ENCODE peak calls at places on chromosomes 1 and 21, in six cellular contexts. D is tibial artery, K is neural progenitor cell, O is right lobe of liver, W is uterus, Z is sigmoid colon. Q is an unnamed sample.

GRCh38 chr1:184160942-184161698 is 109.6 kb downstream of the TSEN15 start:
- DNase-seq in D (peak), K (no peak), O (no peak), W (peak), Z (no peak), Q (no peak)

GRCh38 chr1:158124034-158124433 is 56.7 kb upstream of the CD1D start:
- DNase-seq in D (no peak), K (no peak), O (no peak), W (no peak), Z (no peak), Q (no peak)

GRCh38 chr1:66628951-66629350 is 95.0 kb downstream of the SGIP1 start:
- DNase-seq in D (no peak), K (no peak), O (no peak), W (no peak), Z (no peak), Q (no peak)

GRCh38 chr1:218451415-218451814 is 106.3 kb downstream of the TGFB2 start:
- DNase-seq in D (no peak), K (no peak), O (no peak), W (no peak), Z (no peak), Q (no peak)

GRCh38 chr21:30194701-30195299 is 21.1 kb downstream of the CLDN8 start:
- DNase-seq in D (no peak), K (peak), O (no peak), W (no peak), Z (no peak), Q (no peak)

GRCh38 chr1:70353641-70354331 is 736 bp downstream of the ANKRD13C start:
- DNase-seq in D (no peak), K (peak), O (no peak), W (no peak), Z (no peak), Q (no peak)

GRCh38 chr1:15351301-15351700 is 58.4 kb upstream of the EFHD2 start:
- DNase-seq in D (no peak), K (no peak), O (no peak), W (no peak), Z (no peak), Q (no peak)

GRCh38 chr1:94247146-94248094 is 10.0 kb upstream of the ARHGAP29 start:
- DNase-seq in D (peak), K (peak), O (peak), W (peak), Z (peak), Q (peak)

GRCh38 chr21:34020934-34021553 is 52.3 kb upstream of the MRPS6 start:
- DNase-seq in D (no peak), K (no peak), O (no peak), W (no peak), Z (no peak), Q (no peak)

GRCh38 chr1:202205523-202206190 is 12.1 kb downstream of the LGR6 start:
- DNase-seq in D (no peak), K (peak), O (no peak), W (no peak), Z (no peak), Q (no peak)

GRCh38 chr1:184773762-184774320 is 19.2 kb upstream of the EDEM3 start:
- DNase-seq in D (no peak), K (no peak), O (no peak), W (no peak), Z (no peak), Q (no peak)

GRCh38 chr1:196309386-196309785 is 298.9 kb downstream of the KCNT2 start:
- DNase-seq in D (no peak), K (no peak), O (no peak), W (no peak), Z (no peak), Q (no peak)

GRCh38 chr1:186873687-186874086 is 44.9 kb downstream of the PLA2G4A start:
- DNase-seq in D (no peak), K (no peak), O (no peak), W (no peak), Z (no peak), Q (no peak)

GRCh38 chr1:68961143-68961542 is 464.3 kb upstream of the DEPDC1 start:
- DNase-seq in D (no peak), K (no peak), O (no peak), W (no peak), Z (no peak), Q (no peak)

GRCh38 chr21:25350056-25350455 is 257.2 kb downstream of the MRPL39 start:
- DNase-seq in D (no peak), K (peak), O (no peak), W (no peak), Z (no peak), Q (no peak)

GRCh38 chr1:198620951-198621824 is 17.7 kb upstream of the PTPRC start:
- DNase-seq in D (no peak), K (no peak), O (no peak), W (no peak), Z (no peak), Q (no peak)

GRCh38 chr1:54069792-54070548 is 16.6 kb downstream of the TCEANC2 start:
- DNase-seq in D (no peak), K (peak), O (no peak), W (no peak), Z (no peak), Q (no peak)

GRCh38 chr1:162304736-162305135 is 71.9 kb downstream of the SPATA46 start:
- DNase-seq in D (no peak), K (no peak), O (no peak), W (no peak), Z (no peak), Q (no peak)

GRCh38 chr1:244897476-244898254 is 33.3 kb upstream of the HNRNPU start:
- DNase-seq in D (no peak), K (no peak), O (no peak), W (no peak), Z (no peak), Q (no peak)

GRCh38 chr1:3508757-3509415 is 54.4 kb downstream of the ARHGEF16 start:
- DNase-seq in D (no peak), K (no peak), O (no peak), W (no peak), Z (no peak), Q (no peak)

GRCh38 chr1:116130376-116130775 is 19.2 kb downstream of the MAB21L3 start:
- DNase-seq in D (no peak), K (no peak), O (no peak), W (no peak), Z (no peak), Q (no peak)

GRCh38 chr21:43361127-43361492 is 65.8 kb downstream of the SIK1 start:
- DNase-seq in D (no peak), K (no peak), O (peak), W (no peak), Z (no peak), Q (peak)

GRCh38 chr1:147665521-147665920 is 4.8 kb downstream of the ACP6 start:
- DNase-seq in D (no peak), K (peak), O (no peak), W (no peak), Z (no peak), Q (no peak)
- TF ChIP-seq CTCF in D (peak), K (peak), O (no peak), W (no peak), Z (no peak), Q (no peak)

GRCh38 chr1:6497215-6497866 is 5.9 kb upstream of the PLEKHG5 start:
- DNase-seq in D (no peak), K (peak), O (peak), W (no peak), Z (no peak), Q (peak)

GRCh38 chr1:6495540-6496359 is 4.3 kb upstream of the PLEKHG5 start:
- DNase-seq in D (no peak), K (no peak), O (no peak), W (no peak), Z (no peak), Q (no peak)

GRCh38 chr1:6496360-6496704 is 4.9 kb upstream of the PLEKHG5 start:
- DNase-seq in D (no peak), K (peak), O (no peak), W (no peak), Z (no peak), Q (no peak)

GRCh38 chr1:6497867-6498575 is 6.6 kb upstream of the PLEKHG5 start:
- DNase-seq in D (no peak), K (no peak), O (no peak), W (no peak), Z (peak), Q (peak)

DNA sequence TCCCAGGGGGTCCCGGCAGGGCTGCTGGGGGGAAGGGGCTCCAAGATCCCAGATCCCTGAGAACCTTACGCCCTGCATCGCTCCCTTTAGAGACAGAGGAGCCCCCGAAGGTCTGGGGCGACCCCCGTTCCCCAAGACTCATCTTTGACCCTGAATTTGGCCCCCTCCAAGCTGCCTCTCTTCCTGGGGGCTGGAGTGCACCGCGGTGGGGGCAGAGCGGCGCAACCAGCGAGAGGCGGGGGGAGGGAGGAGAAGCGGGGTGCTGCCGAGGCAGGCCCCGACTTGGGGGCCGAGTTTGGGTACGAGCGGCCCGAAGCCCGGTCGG is 5.4 kb upstream of the PLEKHG5 start:
- DNase-seq in D (no peak), K (no peak), O (no peak), W (no peak), Z (no peak), Q (no peak)
- H3K4me3 ChIP-seq in D (peak), K (peak), O (peak), W (peak), Z (peak), Q (peak)

DNA sequence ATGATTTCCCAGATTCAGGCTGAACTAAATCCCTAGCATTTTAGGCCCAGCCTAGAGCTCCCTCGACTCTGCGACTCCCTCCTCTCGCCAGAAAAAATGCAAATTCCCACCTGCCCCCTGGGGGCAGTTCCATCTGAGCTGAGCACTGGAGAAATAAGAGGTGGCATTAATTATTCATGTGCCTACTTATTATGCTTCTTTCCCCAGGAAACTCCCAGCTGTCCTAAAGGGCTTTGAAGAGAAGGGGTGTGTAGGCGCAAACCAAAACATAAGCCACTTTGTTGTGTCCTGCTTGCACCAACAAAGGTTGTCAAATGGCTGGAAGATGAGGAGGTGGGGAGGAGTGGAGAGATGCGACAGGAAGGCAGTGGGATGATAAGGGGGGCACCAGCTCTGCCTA is 41.4 kb upstream of the GOLT1A start:
- DNase-seq in D (no peak), K (peak), O (no peak), W (no peak), Z (no peak), Q (no peak)
- TF ChIP-seq CTCF in D (no peak), K (no peak), O (no peak), W (no peak), Z (no peak), Q (no peak)

DNA sequence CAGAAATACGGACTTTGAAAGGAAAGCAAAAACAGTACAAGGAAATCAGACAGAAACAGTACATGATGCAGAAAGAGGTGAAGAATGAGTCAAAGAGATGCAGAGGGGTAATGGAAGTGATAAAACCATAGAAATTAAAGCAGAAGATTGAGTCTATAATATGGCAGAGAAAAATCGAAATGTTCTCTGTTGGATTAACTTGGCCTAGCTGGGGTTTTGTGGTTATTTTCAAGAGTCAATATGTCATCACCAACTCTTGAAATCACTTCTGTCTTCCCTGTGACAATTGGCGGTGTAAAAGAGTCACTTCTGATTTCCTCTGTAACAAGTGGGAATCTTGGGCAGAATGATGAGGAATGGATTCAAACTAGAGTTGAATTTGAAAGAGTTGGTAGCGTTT is 7.4 kb downstream of the YTHDF2 start:
- DNase-seq in D (no peak), K (no peak), O (no peak), W (no peak), Z (no peak), Q (no peak)
- H3K4me3 ChIP-seq in D (no peak), K (peak), O (no peak), W (no peak), Z (no peak), Q (no peak)

DNA sequence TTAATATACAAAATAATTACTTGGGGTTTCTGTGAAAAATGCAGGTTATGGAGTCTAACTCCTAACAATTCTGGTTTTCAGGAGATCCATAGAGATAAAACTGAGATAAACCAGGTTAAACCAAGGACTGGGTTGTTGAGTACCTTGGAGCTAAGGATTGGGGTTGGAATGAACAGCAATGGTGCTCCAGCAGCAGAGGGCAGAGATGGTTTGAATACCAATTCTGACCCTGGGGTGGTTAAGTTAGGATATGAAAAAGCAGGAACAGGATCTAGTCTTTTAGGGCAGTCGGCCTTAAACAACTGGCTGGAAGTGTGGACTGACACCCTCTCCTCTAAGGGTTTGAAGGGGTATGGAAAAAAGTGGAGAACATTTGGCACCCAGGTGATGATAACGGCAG is 53.0 kb downstream of the UROD start:
- DNase-seq in D (no peak), K (no peak), O (no peak), W (no peak), Z (no peak), Q (no peak)
- TF ChIP-seq CTCF in D (no peak), K (no peak), O (no peak), W (no peak), Z (no peak), Q (no peak)

DNA sequence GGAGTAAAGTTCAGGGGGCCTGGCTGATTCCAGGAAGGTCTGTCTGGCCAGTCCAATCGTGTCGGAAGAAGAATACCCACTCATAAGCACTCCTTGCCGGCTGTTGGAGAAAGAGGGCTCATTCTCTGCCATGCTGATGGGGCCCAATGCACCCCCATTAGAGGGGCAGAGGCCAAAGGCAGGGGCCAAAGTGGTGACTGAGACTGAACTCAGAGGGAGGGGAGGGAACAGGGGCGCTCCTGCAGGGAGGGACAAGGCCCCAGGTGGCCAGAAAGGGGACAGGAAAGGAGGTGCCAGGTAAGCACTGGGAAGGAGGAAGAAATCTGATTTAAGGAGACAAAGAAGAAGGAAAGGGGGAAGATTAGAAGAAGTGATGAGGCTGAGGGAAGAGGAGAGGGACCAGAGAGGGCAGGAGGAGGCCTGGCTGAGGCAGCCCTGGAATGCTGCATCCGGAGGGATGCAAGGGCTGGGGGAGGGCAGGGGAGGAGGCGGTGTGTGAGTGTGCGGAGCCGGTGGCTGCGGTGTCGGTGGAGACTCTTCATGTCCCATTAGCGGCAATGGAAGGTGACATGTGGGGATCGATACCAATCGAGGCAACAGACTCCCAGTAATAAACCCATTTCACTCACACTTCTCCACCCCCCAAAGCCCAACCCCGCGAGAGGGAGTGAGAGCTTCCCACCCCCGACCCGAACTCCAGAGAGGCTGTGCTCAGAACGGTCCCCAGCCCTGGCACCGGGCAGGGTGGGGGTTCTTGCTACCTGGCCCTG is 12.0 kb upstream of the ETV3L start:
- DNase-seq in D (no peak), K (peak), O (no peak), W (no peak), Z (no peak), Q (no peak)
- H3K4me3 ChIP-seq in D (no peak), K (no peak), O (no peak), W (no peak), Z (no peak), Q (no peak)

GRCh38 chr1:147820898-147821297 is 60.5 kb upstream of the GJA5 start:
- DNase-seq in D (no peak), K (no peak), O (no peak), W (no peak), Z (no peak), Q (no peak)

GRCh38 chr1:147811751-147812150 is 51.3 kb upstream of the GJA5 start:
- DNase-seq in D (no peak), K (no peak), O (no peak), W (no peak), Z (no peak), Q (no peak)

GRCh38 chr1:147812799-147813198 is 52.4 kb upstream of the GJA5 start:
- DNase-seq in D (no peak), K (no peak), O (no peak), W (no peak), Z (no peak), Q (no peak)

GRCh38 chr1:147811273-147811672 is 50.9 kb upstream of the GJA5 start:
- DNase-seq in D (no peak), K (no peak), O (no peak), W (no peak), Z (no peak), Q (no peak)

DNA sequence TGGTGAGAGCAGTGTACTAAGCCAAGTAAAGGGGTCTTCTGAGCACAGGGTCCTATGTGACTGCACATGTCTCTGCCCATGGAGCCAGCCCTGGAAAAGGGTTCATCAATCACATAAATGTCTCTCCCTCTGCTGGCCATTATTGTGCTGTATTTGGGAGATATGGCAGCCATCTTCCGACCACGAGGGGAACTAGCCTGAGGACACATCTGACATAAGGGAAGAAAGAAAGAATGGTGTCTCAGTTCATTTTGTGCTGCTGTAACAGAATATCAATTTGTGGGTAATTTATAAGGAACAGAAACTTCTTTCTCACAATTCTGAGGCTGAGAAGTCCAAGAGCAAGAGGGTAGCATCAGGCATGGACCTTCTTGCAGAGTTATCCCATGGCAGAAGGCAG is 55.1 kb upstream of the GJA5 start:
- DNase-seq in D (no peak), K (no peak), O (no peak), W (no peak), Z (no peak), Q (no peak)
- TF ChIP-seq CTCF in D (no peak), K (no peak), O (no peak), W (no peak), Z (no peak), Q (peak)

DNA sequence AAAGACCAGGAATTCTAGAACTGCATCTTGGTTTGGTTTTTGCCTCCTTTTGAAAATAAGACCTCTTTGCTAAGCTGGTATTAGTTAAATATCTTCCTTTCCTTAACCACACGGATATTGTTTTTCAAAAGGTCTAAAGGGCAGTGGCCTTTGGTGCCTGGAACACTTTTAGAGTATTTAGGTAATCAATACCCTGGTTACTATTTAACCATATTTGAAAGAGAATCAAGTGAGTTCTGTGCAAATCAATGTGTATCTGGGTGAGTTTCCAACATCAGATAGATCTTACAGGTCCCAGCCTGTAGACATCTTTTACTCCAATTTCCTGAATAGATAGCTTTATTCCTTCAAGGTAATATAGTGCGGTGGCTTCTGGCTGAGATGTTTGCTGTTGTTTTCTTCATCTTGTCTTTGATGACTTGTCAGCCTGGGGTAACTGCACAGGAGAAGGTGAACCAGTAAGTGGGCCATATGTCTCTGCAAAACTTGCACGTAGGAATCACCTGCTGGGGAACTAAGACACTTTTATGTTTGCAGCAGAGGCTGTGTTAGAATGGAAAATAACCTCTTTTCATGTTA is at the start of gene C8A:
- DNase-seq in D (no peak), K (no peak), O (no peak), W (no peak), Z (no peak), Q (no peak)
- H3K4me3 ChIP-seq in D (no peak), K (no peak), O (peak), W (no peak), Z (no peak), Q (no peak)